ENCODE peak calls at places on chromosome 15, in ten cellular contexts. N is omental fat pad, W is mesothelial cell of epicardium, M is A549, O is breast epithelium, R is NB4, Y is stomach, I is fibroblast of mammary gland, E is hepatocyte, Q is esophagus muscularis mucosa. D is an unnamed sample.
A peak's percentile ranks its signal among the peaks of the same experiment; 100 is the strongest.

GRCh38 chr15:71440479-71441071 is 325.3 kb downstream of the THSD4 start:
- DNase-seq in N (no peak), I (peak; percentile 85), W (no peak), R (peak; percentile 60), Q (no peak), O (no peak), M (peak; percentile 67), E (peak; percentile 38), Y (no peak), D (no peak)

GRCh38 chr15:76038512-76038911 is 21.3 kb upstream of the TMEM266 start:
- DNase-seq in M (no peak), Y (no peak), O (no peak), I (no peak), Q (no peak), N (no peak), E (no peak), W (no peak), R (no peak), D (no peak)

GRCh38 chr15:41832875-41833274 is 5.0 kb downstream of the JMJD7 start:
- DNase-seq in Q (no peak), O (no peak), W (no peak), R (no peak), M (no peak), N (no peak), I (no peak), E (no peak), Y (peak; percentile 48), D (no peak)

GRCh38 chr15:80159811-80160569 is 7.2 kb downstream of the FAH start:
- DNase-seq in W (no peak), N (no peak), I (peak; percentile 89), E (no peak), Y (no peak), R (peak; percentile 39), M (no peak), Q (peak; percentile 90), O (no peak), D (no peak)

GRCh38 chr15:20361091-20361490 is 180.5 kb downstream of the GOLGA6L6 start:
- DNase-seq in E (peak; percentile 6), N (no peak), Y (no peak), Q (no peak), M (no peak), R (no peak), W (no peak), I (no peak), O (no peak), D (no peak)

GRCh38 chr15:57537072-57537471 is 54.6 kb upstream of the MYZAP start:
- DNase-seq in N (no peak), I (peak; percentile 83), R (peak; percentile 68), O (no peak), Q (no peak), W (no peak), E (peak; percentile 51), Y (peak; percentile 55), M (no peak), D (no peak)

GRCh38 chr15:80386151-80386550 is 18.0 kb upstream of the ARNT2 start:
- DNase-seq in M (no peak), E (no peak), W (no peak), I (no peak), R (no peak), N (no peak), Y (no peak), Q (peak; percentile 64), O (no peak), D (no peak)

GRCh38 chr15:61390138-61390537 is 161.0 kb upstream of the RORA start:
- DNase-seq in E (no peak), O (no peak), Y (no peak), W (no peak), Q (no peak), R (no peak), I (peak; percentile 67), M (no peak), N (no peak), D (no peak)

DNA sequence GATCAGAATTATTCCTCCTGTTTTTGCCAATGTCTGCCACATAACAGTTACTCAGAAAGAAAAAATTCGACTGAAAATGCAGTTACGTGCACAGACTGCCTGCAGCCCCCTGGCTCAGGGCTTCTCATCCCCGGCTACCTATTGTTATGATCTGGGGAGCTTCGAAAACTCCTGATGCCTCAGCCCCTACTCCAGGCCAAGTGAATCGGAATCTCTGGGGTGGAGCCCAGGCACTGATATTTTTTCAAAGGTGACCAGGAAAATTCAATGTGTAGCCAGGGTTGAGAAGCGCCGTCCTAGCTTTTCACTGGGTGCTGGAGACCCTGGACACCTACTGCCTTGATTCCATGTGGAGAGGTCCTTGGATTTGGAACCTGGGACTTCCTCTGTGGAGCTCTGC is 8.5 kb downstream of the ADAMTS17 start:
- DNase-seq in M (no peak), Y (no peak), N (no peak), E (no peak), W (no peak), Q (peak; percentile 80), R (no peak), I (no peak), O (no peak), D (no peak)
- TF ChIP-seq CTCF in M (no peak), Y (no peak), N (no peak), E (no peak), W (no peak), Q (no peak), R (no peak), I (no peak), O (no peak), D (no peak)

GRCh38 chr15:45804028-45804427 is 169.2 kb downstream of the SQOR start:
- DNase-seq in N (no peak), O (no peak), R (no peak), Q (no peak), E (no peak), I (no peak), W (no peak), Y (no peak), M (no peak), D (no peak)

GRCh38 chr15:45796433-45796832 is 161.6 kb downstream of the SQOR start:
- DNase-seq in Q (no peak), N (no peak), R (no peak), M (no peak), E (no peak), Y (no peak), W (no peak), I (no peak), O (no peak), D (no peak)

GRCh38 chr15:45799508-45799907 is 164.7 kb downstream of the SQOR start:
- DNase-seq in N (no peak), Q (no peak), Y (no peak), W (no peak), I (no peak), M (no peak), O (no peak), R (no peak), E (no peak), D (no peak)

GRCh38 chr15:45801543-45801942 is 166.7 kb downstream of the SQOR start:
- DNase-seq in Q (no peak), Y (no peak), O (no peak), I (no peak), E (no peak), R (no peak), M (no peak), N (no peak), W (no peak), D (no peak)

GRCh38 chr15:45802140-45802539 is 167.3 kb downstream of the SQOR start:
- DNase-seq in Q (no peak), E (no peak), N (no peak), Y (no peak), O (no peak), M (no peak), W (no peak), I (no peak), R (peak; percentile 3), D (no peak)
- TF ChIP-seq CTCF in Q (no peak), E (no peak), N (no peak), Y (no peak), O (no peak), M (no peak), W (no peak), I (no peak), R (no peak), D (peak; percentile 15)

DNA sequence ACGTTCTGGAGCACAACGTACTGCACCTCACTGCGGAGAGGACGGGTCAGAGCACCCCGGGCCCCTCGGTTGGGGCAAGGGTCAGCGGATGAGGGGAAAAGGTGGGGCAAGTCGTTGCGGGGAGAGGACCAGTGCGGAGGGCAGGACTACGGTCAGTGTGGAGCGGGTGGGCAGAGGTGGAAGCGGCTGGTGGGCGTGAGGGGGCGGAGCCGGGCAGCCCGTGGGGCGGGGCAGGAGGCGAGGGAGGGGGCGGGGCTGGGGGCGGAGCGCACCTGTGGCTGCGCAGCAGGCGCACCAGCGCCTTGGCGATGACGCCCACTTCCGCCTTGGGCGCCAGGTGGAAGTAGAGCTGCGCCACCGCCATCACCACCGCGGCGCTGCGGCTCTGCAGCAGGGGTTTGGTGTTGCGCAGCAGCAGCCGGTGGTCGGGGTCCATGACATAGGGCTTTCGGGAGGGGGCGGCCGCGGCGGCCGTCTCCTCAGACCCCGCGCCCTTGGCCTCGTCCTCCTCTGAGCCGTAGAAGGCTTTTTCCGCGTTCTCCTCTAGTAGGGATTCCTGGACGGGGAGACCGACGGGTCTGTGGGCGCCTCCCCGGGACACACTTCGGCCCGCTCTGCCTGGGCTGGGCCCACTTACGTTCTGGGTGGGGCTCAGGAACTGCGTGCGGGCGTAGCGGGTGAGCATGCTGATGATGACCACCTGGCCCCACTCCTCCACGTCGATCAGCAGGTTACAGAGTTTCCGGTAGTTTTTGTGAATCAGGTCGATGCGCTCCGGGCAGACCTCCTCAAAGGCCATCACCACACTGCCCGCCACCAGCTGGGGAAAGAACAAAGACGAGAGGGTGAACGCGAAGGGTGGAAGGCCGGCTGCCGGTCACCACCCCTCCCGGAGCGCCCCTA is 29.2 kb downstream of the AP3B2 start:
- DNase-seq in W (peak; percentile 70), Q (no peak), E (peak; percentile 93), O (peak; percentile 78), I (no peak), Y (peak; percentile 80), N (no peak), M (peak; percentile 67), R (no peak), D (peak; percentile 87)
- TF ChIP-seq CTCF in W (no peak), Q (no peak), E (peak; percentile 13), O (no peak), I (no peak), Y (no peak), N (no peak), M (peak; percentile 14), R (no peak), D (peak; percentile 52)

GRCh38 chr15:77769700-77770099 is 137.0 kb upstream of the LINGO1 start:
- DNase-seq in E (no peak), Y (no peak), R (no peak), Q (no peak), M (no peak), N (no peak), W (no peak), O (no peak), I (no peak), D (no peak)

GRCh38 chr15:77762747-77763146 is 130.0 kb upstream of the LINGO1 start:
- DNase-seq in R (no peak), Q (no peak), W (no peak), E (no peak), N (no peak), M (no peak), O (no peak), Y (no peak), I (no peak), D (no peak)

GRCh38 chr15:77759896-77760592 is 127.3 kb upstream of the LINGO1 start:
- DNase-seq in O (no peak), Q (no peak), N (no peak), Y (no peak), R (no peak), M (no peak), W (no peak), I (no peak), E (no peak), D (no peak)

GRCh38 chr15:77768107-77768506 is 135.4 kb upstream of the LINGO1 start:
- DNase-seq in I (no peak), N (no peak), R (no peak), Y (no peak), E (no peak), O (no peak), W (no peak), Q (no peak), M (no peak), D (no peak)

DNA sequence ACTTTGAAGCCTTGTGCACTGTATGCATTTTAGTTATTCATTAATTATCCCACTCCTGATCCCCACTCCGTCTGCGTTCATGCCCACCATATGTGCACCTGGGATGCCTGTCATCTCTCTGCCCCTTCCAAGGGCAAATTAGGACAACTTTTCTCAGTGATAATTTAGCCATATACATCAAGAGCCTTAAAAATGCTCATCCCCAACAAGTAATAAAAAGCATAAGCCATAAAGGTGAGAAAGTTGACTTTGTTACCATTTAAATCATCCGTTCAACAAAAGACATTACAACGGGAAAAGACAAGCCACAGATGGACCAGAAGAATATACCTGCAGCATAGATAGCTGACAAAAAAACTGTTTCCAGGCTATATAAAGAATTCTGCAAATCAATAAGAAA is 131.4 kb upstream of the LINGO1 start:
- DNase-seq in W (no peak), R (no peak), I (no peak), N (no peak), M (no peak), Q (no peak), Y (no peak), O (no peak), E (no peak), D (no peak)
- TF ChIP-seq CTCF in W (no peak), R (no peak), I (no peak), N (no peak), M (no peak), Q (no peak), Y (no peak), O (no peak), E (no peak), D (no peak)